ENCODE peak calls at places on chromosomes 7 and 10, in seven cellular contexts. One of them, this sample, is unnamed.
A peak's percentile ranks its signal among the peaks of the same experiment; 100 is the strongest.

GRCh38 chr7:27992755-27993478 is 187.7 kb downstream of the JAZF1 start:
- DNase-seq in stomach: no peak
- DNase-seq in H1: no peak
- DNase-seq in K562: no peak
- DNase-seq in ovary: no peak
- DNase-seq in A549: no peak
- DNase-seq in esophagus muscularis mucosa: no peak
- DNase-seq in this sample: no peak

GRCh38 chr7:17402628-17403278 is 104.3 kb downstream of the AHR start:
- DNase-seq in stomach: no peak
- DNase-seq in H1: no peak
- DNase-seq in K562: no peak
- DNase-seq in ovary: no peak
- DNase-seq in A549: no peak
- DNase-seq in esophagus muscularis mucosa: no peak
- DNase-seq in this sample: no peak

GRCh38 chr10:108388716-108389115 is 1224.2 kb upstream of the SORCS1 start:
- DNase-seq in stomach: no peak
- DNase-seq in H1: no peak
- DNase-seq in K562: no peak
- DNase-seq in ovary: no peak
- DNase-seq in A549: no peak
- DNase-seq in esophagus muscularis mucosa: no peak
- DNase-seq in this sample: no peak

GRCh38 chr10:24721254-24722106 is 2.2 kb downstream of the ARHGAP21 start:
- DNase-seq in stomach: peak; percentile 52
- DNase-seq in H1: peak; percentile 59
- DNase-seq in K562: peak; percentile 42
- DNase-seq in ovary: peak; percentile 47
- DNase-seq in A549: peak; percentile 20
- DNase-seq in esophagus muscularis mucosa: peak; percentile 92
- DNase-seq in this sample: no peak

GRCh38 chr7:34842782-34843181 is 184.8 kb downstream of the NPSR1 start:
- DNase-seq in stomach: no peak
- DNase-seq in H1: no peak
- DNase-seq in K562: no peak
- DNase-seq in ovary: no peak
- DNase-seq in A549: no peak
- DNase-seq in esophagus muscularis mucosa: peak; percentile 83
- DNase-seq in this sample: no peak

GRCh38 chr7:27940341-27940740 is 200.4 kb downstream of the TAX1BP1 start:
- DNase-seq in stomach: no peak
- DNase-seq in H1: no peak
- DNase-seq in K562: no peak
- DNase-seq in ovary: no peak
- DNase-seq in A549: no peak
- DNase-seq in esophagus muscularis mucosa: no peak
- DNase-seq in this sample: no peak

GRCh38 chr7:70738080-70738479 is 393.9 kb upstream of the GALNT17 start:
- DNase-seq in stomach: peak; percentile 47
- DNase-seq in H1: no peak
- DNase-seq in K562: no peak
- DNase-seq in ovary: no peak
- DNase-seq in A549: peak; percentile 28
- DNase-seq in esophagus muscularis mucosa: no peak
- DNase-seq in this sample: peak; percentile 33

GRCh38 chr7:28315565-28316420 is 96.5 kb upstream of the CREB5 start:
- DNase-seq in stomach: no peak
- DNase-seq in H1: no peak
- DNase-seq in K562: no peak
- DNase-seq in ovary: no peak
- DNase-seq in A549: no peak
- DNase-seq in esophagus muscularis mucosa: no peak
- DNase-seq in this sample: peak; percentile 68

GRCh38 chr7:47470567-47471357 is 111.1 kb downstream of the TNS3 start:
- DNase-seq in stomach: peak; percentile 78
- DNase-seq in H1: peak; percentile 61
- DNase-seq in K562: no peak
- DNase-seq in ovary: no peak
- DNase-seq in A549: peak; percentile 76
- DNase-seq in esophagus muscularis mucosa: no peak
- DNase-seq in this sample: no peak

GRCh38 chr7:2863461-2864066 is 19.5 kb upstream of the GNA12 start:
- DNase-seq in stomach: peak; percentile 83
- DNase-seq in H1: no peak
- DNase-seq in K562: peak; percentile 72
- DNase-seq in ovary: peak; percentile 85
- DNase-seq in A549: peak; percentile 80
- DNase-seq in esophagus muscularis mucosa: peak; percentile 94
- DNase-seq in this sample: peak; percentile 54

GRCh38 chr7:41630741-41631140 is 72.1 kb downstream of the INHBA start:
- DNase-seq in stomach: no peak
- DNase-seq in H1: no peak
- DNase-seq in K562: no peak
- DNase-seq in ovary: no peak
- DNase-seq in A549: no peak
- DNase-seq in esophagus muscularis mucosa: no peak
- DNase-seq in this sample: no peak

DNA sequence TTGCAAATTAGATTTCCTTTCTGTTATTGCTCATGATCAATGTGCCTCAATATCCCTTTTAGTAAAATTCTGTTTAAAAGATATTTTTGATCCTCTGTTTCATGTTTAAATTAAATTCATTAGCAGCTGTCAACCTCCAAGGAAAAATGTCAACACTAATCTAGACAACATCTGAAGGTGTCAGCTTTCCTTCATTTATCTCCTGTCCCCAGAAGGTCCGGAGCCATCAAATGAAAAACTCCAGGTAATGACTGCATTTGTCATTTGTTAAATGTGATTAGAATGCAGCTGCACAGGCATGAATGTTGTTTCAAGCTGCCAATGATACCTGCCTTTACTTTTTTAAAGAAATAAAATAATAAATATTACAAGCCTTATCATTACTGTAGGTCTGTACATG is 463.7 kb upstream of the SEMA3A start:
- DNase-seq in stomach: no peak
- DNase-seq in H1: no peak
- DNase-seq in K562: no peak
- DNase-seq in ovary: no peak
- DNase-seq in A549: no peak
- DNase-seq in esophagus muscularis mucosa: no peak
- DNase-seq in this sample: no peak
- H3K4me3 ChIP-seq in stomach: no peak overlapping the region
- H3K4me3 ChIP-seq in H1: no peak overlapping the region
- H3K4me3 ChIP-seq in K562: no peak overlapping the region
- H3K4me3 ChIP-seq in ovary: no peak overlapping the region
- H3K4me3 ChIP-seq in A549: no peak overlapping the region
- H3K4me3 ChIP-seq in esophagus muscularis mucosa: no peak overlapping the region
- H3K4me3 ChIP-seq in this sample: no peak overlapping the region

DNA sequence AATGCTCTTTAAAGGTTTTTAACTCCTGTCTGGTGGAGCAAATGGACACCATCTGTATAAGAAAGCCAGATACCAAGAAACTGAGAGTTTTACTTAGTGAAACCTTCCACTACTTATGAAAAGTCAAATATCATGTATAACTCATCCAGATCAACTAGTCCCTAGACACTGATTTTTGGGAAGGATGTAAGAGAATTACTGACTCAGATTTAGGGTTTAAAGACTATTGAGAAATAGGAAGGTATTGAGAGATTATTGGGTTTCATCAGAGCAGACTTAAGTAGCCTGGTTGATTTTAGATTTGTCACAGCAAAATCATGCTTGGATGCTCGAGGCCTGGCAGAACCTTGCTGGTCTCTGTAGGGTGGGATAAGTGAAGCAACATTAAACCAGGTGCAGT is 3.1 kb downstream of the CSTF2T start:
- DNase-seq in stomach: no peak
- DNase-seq in H1: no peak
- DNase-seq in K562: no peak
- DNase-seq in ovary: no peak
- DNase-seq in A549: no peak
- DNase-seq in esophagus muscularis mucosa: no peak
- DNase-seq in this sample: no peak
- H3K4me1 ChIP-seq in stomach: peaks cover 19% of the 10 kb centered on the region
- H3K4me1 ChIP-seq in H1: peaks cover 4% of the 10 kb centered on the region
- H3K4me1 ChIP-seq in K562: peaks cover 13% of the 10 kb centered on the region
- H3K4me1 ChIP-seq in ovary: peaks cover 11% of the 10 kb centered on the region
- H3K4me1 ChIP-seq in A549: peaks cover 7% of the 10 kb centered on the region
- H3K4me1 ChIP-seq in esophagus muscularis mucosa: peaks cover 44% of the 10 kb centered on the region
- H3K4me1 ChIP-seq in this sample: peaks cover 53% of the 10 kb centered on the region

GRCh38 chr10:5547684-5547933 is 22.8 kb downstream of the CALML3 start:
- DNase-seq in stomach: no peak
- DNase-seq in H1: no peak
- DNase-seq in K562: no peak
- DNase-seq in ovary: no peak
- DNase-seq in A549: no peak
- DNase-seq in esophagus muscularis mucosa: no peak
- DNase-seq in this sample: no peak

GRCh38 chr10:5549462-5550249 is 24.9 kb downstream of the CALML3 start:
- DNase-seq in stomach: no peak
- DNase-seq in H1: no peak
- DNase-seq in K562: no peak
- DNase-seq in ovary: peak; percentile 9
- DNase-seq in A549: no peak
- DNase-seq in esophagus muscularis mucosa: no peak
- DNase-seq in this sample: no peak

GRCh38 chr10:5545778-5546710 is 21.3 kb downstream of the CALML3 start:
- DNase-seq in stomach: peak; percentile 65
- DNase-seq in H1: no peak
- DNase-seq in K562: peak; percentile 66
- DNase-seq in ovary: peak; percentile 55
- DNase-seq in A549: peak; percentile 96
- DNase-seq in esophagus muscularis mucosa: no peak
- DNase-seq in this sample: peak; percentile 54

GRCh38 chr10:5546891-5547683 is 22.3 kb downstream of the CALML3 start:
- DNase-seq in stomach: peak; percentile 85
- DNase-seq in H1: no peak
- DNase-seq in K562: no peak
- DNase-seq in ovary: peak; percentile 25
- DNase-seq in A549: peak; percentile 89
- DNase-seq in esophagus muscularis mucosa: no peak
- DNase-seq in this sample: peak; percentile 10

GRCh38 chr10:5547934-5548660 is 23.3 kb downstream of the CALML3 start:
- DNase-seq in stomach: peak; percentile 76
- DNase-seq in H1: no peak
- DNase-seq in K562: no peak
- DNase-seq in ovary: peak; percentile 32
- DNase-seq in A549: peak; percentile 49
- DNase-seq in esophagus muscularis mucosa: no peak
- DNase-seq in this sample: no peak
- TF ChIP-seq EP300 in stomach: no peak
- TF ChIP-seq EP300 in H1: no peak
- TF ChIP-seq EP300 in K562: no peak
- TF ChIP-seq EP300 in ovary: no peak
- TF ChIP-seq EP300 in A549: no peak
- TF ChIP-seq EP300 in esophagus muscularis mucosa: no peak
- TF ChIP-seq EP300 in this sample: peak; percentile 18

GRCh38 chr10:43166207-43166878 is 28.1 kb downstream of the CSGALNACT2 start:
- DNase-seq in stomach: no peak
- DNase-seq in H1: no peak
- DNase-seq in K562: no peak
- DNase-seq in ovary: no peak
- DNase-seq in A549: no peak
- DNase-seq in esophagus muscularis mucosa: no peak
- DNase-seq in this sample: no peak
- H3K4me3 ChIP-seq in stomach: no peak overlapping the region
- H3K4me3 ChIP-seq in H1: no peak overlapping the region
- H3K4me3 ChIP-seq in K562: no peak overlapping the region
- H3K4me3 ChIP-seq in ovary: no peak overlapping the region
- H3K4me3 ChIP-seq in A549: no peak overlapping the region
- H3K4me3 ChIP-seq in esophagus muscularis mucosa: no peak overlapping the region
- H3K4me3 ChIP-seq in this sample: no peak overlapping the region

DNA sequence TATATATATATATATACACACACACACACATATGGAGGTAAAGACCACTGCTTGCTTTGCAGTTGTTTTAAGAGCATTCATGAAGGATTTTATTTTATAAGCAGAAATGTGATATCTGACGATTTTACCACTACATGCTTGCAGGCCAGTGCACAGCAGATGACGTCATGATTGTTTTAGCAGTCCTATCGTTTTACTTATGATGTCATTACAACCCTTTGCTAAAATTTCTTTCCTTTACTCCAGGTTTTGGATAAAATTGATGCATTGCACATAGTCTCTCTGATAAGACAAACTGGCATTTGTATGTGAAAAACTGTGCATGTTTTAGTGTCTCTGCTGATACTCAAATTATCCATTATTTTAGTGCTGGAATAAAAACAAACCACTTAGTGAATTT is 9.2 kb downstream of the EGFR start:
- DNase-seq in stomach: no peak
- DNase-seq in H1: no peak
- DNase-seq in K562: no peak
- DNase-seq in ovary: no peak
- DNase-seq in A549: no peak
- DNase-seq in esophagus muscularis mucosa: no peak
- DNase-seq in this sample: no peak
- H3K4me1 ChIP-seq in stomach: peaks cover 6% of the 10 kb centered on the region
- H3K4me1 ChIP-seq in H1: no peaks in the 10 kb centered on the region
- H3K4me1 ChIP-seq in K562: no peaks in the 10 kb centered on the region
- H3K4me1 ChIP-seq in ovary: peaks cover 26% of the 10 kb centered on the region
- H3K4me1 ChIP-seq in A549: peaks cover 100% of the 10 kb centered on the region
- H3K4me1 ChIP-seq in esophagus muscularis mucosa: peaks cover 21% of the 10 kb centered on the region
- H3K4me1 ChIP-seq in this sample: no peaks in the 10 kb centered on the region